ENCODE peak calls at places on chromosomes 11 and 22, in eight cellular contexts. O, M, X, G, H, J, D and F are unnamed samples.

GRCh38 chr22:30041881-30042280 is 38.4 kb upstream of the HORMAD2 start:
- DNase-seq in O (peak), M (no peak), X (no peak), G (no peak), H (no peak), J (no peak), D (no peak), F (no peak)

GRCh38 chr11:68753300-68753699 is 2.0 kb upstream of the TESMIN start:
- DNase-seq in O (no peak), M (no peak), X (no peak), G (no peak), H (no peak), J (no peak), D (no peak), F (no peak)

GRCh38 chr22:40838486-40838885 is 18.0 kb downstream of the ST13 start:
- DNase-seq in O (no peak), M (no peak), X (no peak), G (no peak), H (no peak), J (no peak), D (no peak), F (no peak)

GRCh38 chr11:26841818-26842457 is 120.1 kb upstream of the SLC5A12 start:
- DNase-seq in O (no peak), M (no peak), X (no peak), G (no peak), H (peak), J (peak), D (no peak), F (no peak)

GRCh38 chr22:43118953-43119458 is 8.5 kb downstream of the BIK start:
- DNase-seq in O (no peak), M (peak), X (no peak), G (no peak), H (no peak), J (no peak), D (no peak), F (peak)

GRCh38 chr11:91773090-91773489 is 451.5 kb upstream of the FAT3 start:
- DNase-seq in O (no peak), M (no peak), X (peak), G (no peak), H (peak), J (no peak), D (peak), F (no peak)

GRCh38 chr22:19448739-19449421 is 1.4 kb upstream of the C22orf39 start:
- DNase-seq in O (no peak), M (no peak), X (peak), G (no peak), H (no peak), J (no peak), D (no peak), F (peak)

GRCh38 chr11:102940714-102941588 is 14.6 kb downstream of the MMP13 start:
- DNase-seq in O (no peak), M (peak), X (peak), G (no peak), H (peak), J (peak), D (peak), F (peak)

GRCh38 chr11:57781529-57781943 is 19.9 kb downstream of the CTNND1 start:
- DNase-seq in O (no peak), M (peak), X (peak), G (no peak), H (no peak), J (no peak), D (no peak), F (no peak)

GRCh38 chr11:19673924-19674390 is 38.7 kb upstream of the NAV2 start:
- DNase-seq in O (no peak), M (peak), X (peak), G (peak), H (peak), J (peak), D (no peak), F (no peak)

GRCh38 chr11:63532799-63533475 is 3.7 kb upstream of the PLAAT4 start:
- DNase-seq in O (no peak), M (no peak), X (peak), G (no peak), H (no peak), J (no peak), D (no peak), F (no peak)

GRCh38 chr11:75547617-75548054 is 14.4 kb upstream of the SERPINH1 start:
- DNase-seq in O (peak), M (peak), X (peak), G (peak), H (peak), J (peak), D (peak), F (no peak)

GRCh38 chr11:12090061-12090572 is 20.3 kb upstream of the MICAL2 start:
- DNase-seq in O (no peak), M (no peak), X (no peak), G (no peak), H (peak), J (peak), D (no peak), F (no peak)

GRCh38 chr22:22187299-22187698 is 57.3 kb upstream of the VPREB1 start:
- DNase-seq in O (no peak), M (no peak), X (no peak), G (no peak), H (no peak), J (no peak), D (no peak), F (no peak)

GRCh38 chr11:129066229-129066628 is 123.6 kb upstream of the TP53AIP1 start:
- DNase-seq in O (no peak), M (no peak), X (no peak), G (no peak), H (no peak), J (no peak), D (no peak), F (no peak)

GRCh38 chr11:76793834-76794291 is 10.7 kb downstream of the TSKU start:
- DNase-seq in O (no peak), M (no peak), X (no peak), G (no peak), H (no peak), J (no peak), D (no peak), F (no peak)

GRCh38 chr11:33307984-33308383 is 50.8 kb downstream of the HIPK3 start:
- DNase-seq in O (no peak), M (no peak), X (no peak), G (no peak), H (no peak), J (peak), D (no peak), F (no peak)

GRCh38 chr11:90630176-90630575 is 407.3 kb upstream of the CHORDC1 start:
- DNase-seq in O (no peak), M (no peak), X (no peak), G (no peak), H (no peak), J (no peak), D (no peak), F (no peak)

GRCh38 chr11:129862123-129862522 is 33.3 kb downstream of the NFRKB start:
- DNase-seq in O (peak), M (no peak), X (no peak), G (no peak), H (no peak), J (no peak), D (no peak), F (no peak)

GRCh38 chr11:20011294-20011951 is 148.9 kb downstream of the DBX1 start:
- DNase-seq in O (no peak), M (no peak), X (no peak), G (no peak), H (peak), J (peak), D (no peak), F (no peak)

GRCh38 chr11:94770563-94771120 is 2.5 kb downstream of the AMOTL1 start:
- DNase-seq in O (no peak), M (no peak), X (no peak), G (no peak), H (no peak), J (no peak), D (no peak), F (no peak)

GRCh38 chr11:75768112-75768908 is at the start of gene DGAT2:
- DNase-seq in O (peak), M (peak), X (peak), G (peak), H (peak), J (peak), D (peak), F (no peak)

GRCh38 chr22:50282361-50283144 is 12.4 kb upstream of the MAPK11 start:
- DNase-seq in O (peak), M (no peak), X (no peak), G (no peak), H (peak), J (peak), D (no peak), F (no peak)

GRCh38 chr11:61065955-61066638 is 36.2 kb upstream of the CD5 start:
- DNase-seq in O (peak), M (no peak), X (no peak), G (no peak), H (no peak), J (no peak), D (no peak), F (no peak)

GRCh38 chr11:16280256-16280682 is 76.1 kb downstream of the SOX6 start:
- DNase-seq in O (no peak), M (no peak), X (no peak), G (peak), H (no peak), J (no peak), D (peak), F (no peak)

GRCh38 chr11:61682093-61682732 is 2.0 kb downstream of the DAGLA start:
- DNase-seq in O (peak), M (no peak), X (no peak), G (peak), H (no peak), J (no peak), D (peak), F (no peak)

GRCh38 chr11:126419801-126420729 is 64.6 kb downstream of the ST3GAL4 start:
- DNase-seq in O (no peak), M (no peak), X (no peak), G (no peak), H (no peak), J (no peak), D (no peak), F (peak)

GRCh38 chr11:65782816-65783228 is 2.0 kb upstream of the AP5B1 start:
- DNase-seq in O (no peak), M (no peak), X (no peak), G (no peak), H (no peak), J (no peak), D (no peak), F (no peak)

GRCh38 chr11:77112641-77113381 is 10.2 kb downstream of the OMP start:
- DNase-seq in O (no peak), M (no peak), X (no peak), G (no peak), H (no peak), J (no peak), D (no peak), F (no peak)

GRCh38 chr11:11975201-11976092 is 33.0 kb downstream of the DKK3 start:
- DNase-seq in O (no peak), M (no peak), X (no peak), G (no peak), H (no peak), J (no peak), D (no peak), F (no peak)

DNA sequence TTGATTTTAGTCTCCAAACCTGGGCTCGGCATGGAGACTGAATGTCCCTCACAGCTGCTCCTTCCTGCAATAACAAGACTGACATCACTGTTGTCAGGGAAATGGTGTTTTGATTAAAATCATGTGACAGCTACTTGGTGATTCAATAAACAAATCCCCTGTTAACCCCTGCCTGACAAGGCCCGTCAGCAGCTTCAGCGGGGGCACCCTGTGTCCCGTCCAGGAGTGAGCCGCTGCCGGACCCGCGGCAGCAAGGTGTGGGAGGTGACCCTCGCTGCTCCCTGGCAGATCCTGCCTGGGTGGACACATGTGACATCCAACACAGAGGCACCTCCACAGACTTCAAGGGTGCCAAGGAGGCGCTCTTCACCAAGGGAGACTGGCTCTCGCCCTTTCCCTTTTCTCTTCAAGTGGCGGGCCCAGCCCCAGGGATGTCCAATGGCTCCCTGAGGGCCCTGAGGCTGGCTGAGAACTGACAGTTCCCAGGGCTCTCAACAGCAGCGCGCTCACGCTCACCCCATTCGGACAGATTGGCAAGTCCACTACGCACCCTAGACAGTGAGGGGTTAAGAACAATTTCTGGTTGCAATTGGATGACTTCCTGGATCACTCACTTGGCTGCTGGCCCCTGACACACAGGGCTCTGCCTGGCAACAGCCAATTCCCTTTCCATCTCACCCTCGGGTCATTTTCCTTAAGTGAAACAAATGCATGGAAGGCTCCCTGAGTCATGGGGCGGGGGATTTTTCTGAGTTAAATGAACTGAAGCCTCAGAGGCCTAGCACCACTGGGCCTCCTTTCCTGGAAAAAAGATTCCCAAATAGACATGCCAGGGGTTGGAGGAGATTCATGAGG is 30.7 kb downstream of the PPP2R1B start:
- DNase-seq in O (peak), M (no peak), X (no peak), G (peak), H (peak), J (peak), D (peak), F (no peak)
- H3K4me3 ChIP-seq in O (peak), M (no peak), X (no peak), G (peak), H (peak), J (peak), D (peak), F (no peak)

DNA sequence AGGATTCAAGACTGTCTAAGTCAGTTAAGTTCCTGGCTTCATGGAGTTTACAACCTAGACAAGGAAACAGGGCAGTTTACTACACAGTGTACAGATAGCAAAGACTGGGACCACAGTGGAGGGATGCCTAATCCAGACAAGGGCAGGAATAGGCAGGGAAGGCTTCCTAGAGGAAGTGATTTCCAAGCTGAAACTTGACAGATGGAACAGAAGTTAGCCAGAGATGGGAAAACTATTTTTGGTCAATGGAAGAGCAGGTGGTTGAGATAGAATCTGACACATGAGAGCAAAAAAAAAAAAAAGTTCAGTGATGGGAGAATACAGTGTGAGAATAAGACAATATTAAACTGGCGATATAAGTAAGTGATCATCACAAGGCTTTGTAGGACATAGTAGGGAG is 1.3 kb downstream of the COA4 start:
- DNase-seq in O (no peak), M (no peak), X (no peak), G (no peak), H (no peak), J (no peak), D (no peak), F (no peak)
- H3K4me3 ChIP-seq in O (peak), M (peak), X (peak), G (peak), H (peak), J (peak), D (peak), F (peak)

GRCh38 chr22:44795701-44796630 is 43.6 kb downstream of the ARHGAP8 start:
- DNase-seq in O (no peak), M (no peak), X (no peak), G (no peak), H (no peak), J (no peak), D (no peak), F (no peak)
- H3K4me3 ChIP-seq in O (no peak), M (no peak), X (no peak), G (no peak), H (no peak), J (no peak), D (no peak), F (no peak)

GRCh38 chr11:1797391-1798125 is 33.8 kb upstream of the CTSD start:
- DNase-seq in O (no peak), M (no peak), X (no peak), G (no peak), H (no peak), J (no peak), D (no peak), F (no peak)

GRCh38 chr11:1792461-1792860 is 28.7 kb upstream of the CTSD start:
- DNase-seq in O (no peak), M (no peak), X (no peak), G (no peak), H (no peak), J (no peak), D (no peak), F (no peak)

GRCh38 chr11:1796297-1797011 is 32.7 kb upstream of the CTSD start:
- DNase-seq in O (no peak), M (no peak), X (no peak), G (no peak), H (no peak), J (no peak), D (no peak), F (no peak)

GRCh38 chr11:1791912-1792311 is 28.2 kb upstream of the CTSD start:
- DNase-seq in O (no peak), M (no peak), X (no peak), G (no peak), H (no peak), J (no peak), D (no peak), F (no peak)

GRCh38 chr11:1793091-1793490 is 29.4 kb upstream of the CTSD start:
- DNase-seq in O (no peak), M (no peak), X (no peak), G (no peak), H (no peak), J (no peak), D (no peak), F (no peak)
- H3K4me3 ChIP-seq in O (no peak), M (no peak), X (no peak), G (no peak), H (no peak), J (no peak), D (no peak), F (no peak)

GRCh38 chr22:23896523-23897186 is 2.5 kb downstream of the MIF start:
- DNase-seq in O (no peak), M (no peak), X (no peak), G (no peak), H (no peak), J (no peak), D (no peak), F (no peak)
- H3K4me3 ChIP-seq in O (no peak), M (no peak), X (no peak), G (no peak), H (no peak), J (no peak), D (no peak), F (no peak)